ENCODE peak calls at places on chromosome 4, in four cellular contexts. One of them, this sample, is unnamed.

GRCh38 chr4:71860643-71861042 is 76.8 kb upstream of the GC start:
- DNase-seq in cardiac muscle cell: peak
- DNase-seq in suprapubic skin: no peak
- DNase-seq in ovary: no peak
- DNase-seq in this sample: no peak

GRCh38 chr4:8465615-8466611 is 25.3 kb downstream of the TRMT44 start:
- DNase-seq in cardiac muscle cell: no peak
- DNase-seq in suprapubic skin: no peak
- DNase-seq in ovary: no peak
- DNase-seq in this sample: no peak

GRCh38 chr4:168374772-168375523 is 56.4 kb upstream of the DDX60 start:
- DNase-seq in cardiac muscle cell: no peak
- DNase-seq in suprapubic skin: no peak
- DNase-seq in ovary: no peak
- DNase-seq in this sample: no peak

GRCh38 chr4:118918388-118918787 is 29.7 kb downstream of the SYNPO2 start:
- DNase-seq in cardiac muscle cell: no peak
- DNase-seq in suprapubic skin: no peak
- DNase-seq in ovary: no peak
- DNase-seq in this sample: no peak

GRCh38 chr4:155675709-155676429 is 9.2 kb downstream of the GUCY1A1 start:
- DNase-seq in cardiac muscle cell: no peak
- DNase-seq in suprapubic skin: no peak
- DNase-seq in ovary: no peak
- DNase-seq in this sample: no peak

GRCh38 chr4:8817081-8817812 is 54.4 kb downstream of the HMX1 start:
- DNase-seq in cardiac muscle cell: no peak
- DNase-seq in suprapubic skin: peak
- DNase-seq in ovary: peak
- DNase-seq in this sample: no peak

GRCh38 chr4:158799856-158800255 is 31.0 kb downstream of the FNIP2 start:
- DNase-seq in cardiac muscle cell: no peak
- DNase-seq in suprapubic skin: no peak
- DNase-seq in ovary: no peak
- DNase-seq in this sample: no peak

GRCh38 chr4:170446782-170447181 is 357.0 kb upstream of the AADAT start:
- DNase-seq in cardiac muscle cell: no peak
- DNase-seq in suprapubic skin: no peak
- DNase-seq in ovary: no peak
- DNase-seq in this sample: no peak

GRCh38 chr4:183097251-183098079 is 1.6 kb upstream of the WWC2 start:
- DNase-seq in cardiac muscle cell: no peak
- DNase-seq in suprapubic skin: no peak
- DNase-seq in ovary: peak
- DNase-seq in this sample: peak

GRCh38 chr4:89290727-89291126 is 16.9 kb downstream of the GPRIN3 start:
- DNase-seq in cardiac muscle cell: no peak
- DNase-seq in suprapubic skin: no peak
- DNase-seq in ovary: no peak
- DNase-seq in this sample: no peak

GRCh38 chr4:76947369-76947768 is 2.2 kb upstream of the SEPTIN11 start:
- DNase-seq in cardiac muscle cell: no peak
- DNase-seq in suprapubic skin: no peak
- DNase-seq in ovary: no peak
- DNase-seq in this sample: no peak

GRCh38 chr4:186553717-186554116 is 1.6 kb downstream of the MTNR1A start:
- DNase-seq in cardiac muscle cell: peak
- DNase-seq in suprapubic skin: no peak
- DNase-seq in ovary: no peak
- DNase-seq in this sample: peak

GRCh38 chr4:78829296-78829695 is 53.1 kb downstream of the BMP2K start:
- DNase-seq in cardiac muscle cell: no peak
- DNase-seq in suprapubic skin: no peak
- DNase-seq in ovary: no peak
- DNase-seq in this sample: no peak

GRCh38 chr4:153038493-153039311 is 102.6 kb downstream of the FHDC1 start:
- DNase-seq in cardiac muscle cell: no peak
- DNase-seq in suprapubic skin: no peak
- DNase-seq in ovary: no peak
- DNase-seq in this sample: no peak

GRCh38 chr4:253936-254756 is 51.1 kb downstream of the ZNF732 start:
- DNase-seq in cardiac muscle cell: no peak
- DNase-seq in suprapubic skin: no peak
- DNase-seq in ovary: no peak
- DNase-seq in this sample: no peak

GRCh38 chr4:128427832-128428366 is 140.3 kb upstream of the PGRMC2 start:
- DNase-seq in cardiac muscle cell: no peak
- DNase-seq in suprapubic skin: no peak
- DNase-seq in ovary: no peak
- DNase-seq in this sample: peak

GRCh38 chr4:149999485-150000074 is 78.7 kb upstream of the DCLK2 start:
- DNase-seq in cardiac muscle cell: peak
- DNase-seq in suprapubic skin: no peak
- DNase-seq in ovary: no peak
- DNase-seq in this sample: no peak

GRCh38 chr4:164772076-164772475 is 18.1 kb downstream of the SMIM31 start:
- DNase-seq in cardiac muscle cell: no peak
- DNase-seq in suprapubic skin: no peak
- DNase-seq in ovary: no peak
- DNase-seq in this sample: no peak

GRCh38 chr4:145619639-145619996 is 433 bp downstream of the MMAA start:
- DNase-seq in cardiac muscle cell: peak
- DNase-seq in suprapubic skin: no peak
- DNase-seq in ovary: peak
- DNase-seq in this sample: peak

GRCh38 chr4:153509724-153510123 is 43.6 kb downstream of the TMEM131L start:
- DNase-seq in cardiac muscle cell: no peak
- DNase-seq in suprapubic skin: no peak
- DNase-seq in ovary: no peak
- DNase-seq in this sample: peak

GRCh38 chr4:72569719-72570235 is 756 bp upstream of the ADAMTS3 start:
- DNase-seq in cardiac muscle cell: no peak
- DNase-seq in suprapubic skin: no peak
- DNase-seq in ovary: peak
- DNase-seq in this sample: no peak

GRCh38 chr4:183987987-183988392 is 82.9 kb downstream of the STOX2 start:
- DNase-seq in cardiac muscle cell: peak
- DNase-seq in suprapubic skin: no peak
- DNase-seq in ovary: peak
- DNase-seq in this sample: peak

GRCh38 chr4:16205298-16206164 is 20.7 kb downstream of the TAPT1 start:
- DNase-seq in cardiac muscle cell: peak
- DNase-seq in suprapubic skin: no peak
- DNase-seq in ovary: no peak
- DNase-seq in this sample: no peak

GRCh38 chr4:98648602-98649001 is 9.8 kb downstream of the TSPAN5 start:
- DNase-seq in cardiac muscle cell: no peak
- DNase-seq in suprapubic skin: no peak
- DNase-seq in ovary: peak
- DNase-seq in this sample: no peak

GRCh38 chr4:107856901-107857300 is 32.2 kb downstream of the SGMS2 start:
- DNase-seq in cardiac muscle cell: no peak
- DNase-seq in suprapubic skin: no peak
- DNase-seq in ovary: no peak
- DNase-seq in this sample: no peak

GRCh38 chr4:2354760-2355159 is 63.7 kb downstream of the ZFYVE28 start:
- DNase-seq in cardiac muscle cell: no peak
- DNase-seq in suprapubic skin: no peak
- DNase-seq in ovary: no peak
- DNase-seq in this sample: peak

DNA sequence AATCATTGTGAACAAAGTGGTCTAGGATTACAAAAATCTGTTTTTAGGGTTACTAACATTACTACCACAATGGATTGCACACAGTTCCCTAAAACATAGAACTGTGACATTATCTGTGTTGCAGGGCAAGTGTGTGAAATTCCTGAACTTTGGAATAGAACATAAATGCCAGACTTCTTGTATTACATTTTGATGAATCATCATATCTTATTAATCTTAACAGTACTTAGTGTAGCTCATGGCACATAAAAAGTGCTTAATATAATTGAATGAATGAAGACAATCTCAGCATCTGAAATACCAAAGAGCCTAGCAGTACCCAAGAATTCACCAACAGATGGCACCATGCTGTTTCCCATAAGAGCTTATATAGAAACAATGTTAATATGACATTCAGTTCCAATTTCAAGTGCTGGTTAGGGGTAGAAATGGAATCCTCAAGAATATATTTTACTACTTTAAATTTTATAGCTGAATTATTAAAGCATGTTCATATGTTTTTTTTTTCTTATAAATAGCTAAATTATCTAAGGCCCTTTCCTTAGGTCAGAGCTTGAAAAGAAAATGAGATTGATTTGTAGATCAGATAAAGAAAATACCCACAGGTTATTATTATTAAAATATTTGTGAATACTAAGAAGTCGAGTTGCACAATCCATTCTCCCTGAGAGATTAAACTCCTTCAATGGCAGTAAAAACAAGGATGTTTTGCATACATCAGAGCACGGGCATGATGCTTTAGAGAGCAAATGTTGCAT is 25.8 kb upstream of the SHISA3 start:
- DNase-seq in cardiac muscle cell: peak
- DNase-seq in suprapubic skin: no peak
- DNase-seq in ovary: no peak
- DNase-seq in this sample: no peak
- TF ChIP-seq CTCF in cardiac muscle cell: peak
- TF ChIP-seq CTCF in suprapubic skin: peak
- TF ChIP-seq CTCF in ovary: no peak
- TF ChIP-seq CTCF in this sample: peak

GRCh38 chr4:112882286-112882685 is 167.2 kb upstream of the ANK2 start:
- DNase-seq in cardiac muscle cell: no peak
- DNase-seq in suprapubic skin: no peak
- DNase-seq in ovary: no peak
- DNase-seq in this sample: no peak
- H3K27ac ChIP-seq in cardiac muscle cell: no peak
- H3K27ac ChIP-seq in suprapubic skin: peak
- H3K27ac ChIP-seq in ovary: no peak
- H3K27ac ChIP-seq in this sample: no peak

GRCh38 chr4:7003176-7003878 is 39.8 kb upstream of the TADA2B start:
- DNase-seq in cardiac muscle cell: no peak
- DNase-seq in suprapubic skin: peak
- DNase-seq in ovary: no peak
- DNase-seq in this sample: no peak

GRCh38 chr4:7002336-7002735 is 40.8 kb upstream of the TADA2B start:
- DNase-seq in cardiac muscle cell: no peak
- DNase-seq in suprapubic skin: peak
- DNase-seq in ovary: no peak
- DNase-seq in this sample: no peak

GRCh38 chr4:6999172-7000086 is 43.7 kb upstream of the TADA2B start:
- DNase-seq in cardiac muscle cell: no peak
- DNase-seq in suprapubic skin: no peak
- DNase-seq in ovary: no peak
- DNase-seq in this sample: no peak

GRCh38 chr4:7000421-7001176 is 42.6 kb upstream of the TADA2B start:
- DNase-seq in cardiac muscle cell: no peak
- DNase-seq in suprapubic skin: no peak
- DNase-seq in ovary: no peak
- DNase-seq in this sample: no peak

DNA sequence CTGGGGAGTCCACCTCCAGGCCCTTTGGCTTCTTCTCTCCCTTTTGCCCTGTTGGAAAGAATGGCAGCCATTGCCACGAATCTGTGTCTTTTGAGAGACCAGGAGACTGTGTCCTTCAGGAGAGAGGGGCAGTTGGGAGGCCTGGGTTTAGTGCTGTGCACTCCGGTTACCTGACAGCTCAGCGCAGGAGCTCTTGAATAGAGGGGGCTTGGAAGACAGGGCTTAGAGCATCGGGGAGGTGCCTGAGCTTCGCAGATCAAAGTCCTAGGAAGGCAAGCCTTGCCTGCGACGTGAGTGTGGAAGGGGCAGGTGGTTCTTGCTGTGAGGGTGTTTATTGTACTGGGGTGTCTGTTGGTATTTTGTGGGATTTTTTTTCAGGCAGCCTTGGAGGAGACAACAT is 41.9 kb upstream of the TADA2B start:
- DNase-seq in cardiac muscle cell: no peak
- DNase-seq in suprapubic skin: no peak
- DNase-seq in ovary: no peak
- DNase-seq in this sample: no peak
- TF ChIP-seq CTCF in cardiac muscle cell: no peak
- TF ChIP-seq CTCF in suprapubic skin: no peak
- TF ChIP-seq CTCF in ovary: no peak
- TF ChIP-seq CTCF in this sample: no peak

DNA sequence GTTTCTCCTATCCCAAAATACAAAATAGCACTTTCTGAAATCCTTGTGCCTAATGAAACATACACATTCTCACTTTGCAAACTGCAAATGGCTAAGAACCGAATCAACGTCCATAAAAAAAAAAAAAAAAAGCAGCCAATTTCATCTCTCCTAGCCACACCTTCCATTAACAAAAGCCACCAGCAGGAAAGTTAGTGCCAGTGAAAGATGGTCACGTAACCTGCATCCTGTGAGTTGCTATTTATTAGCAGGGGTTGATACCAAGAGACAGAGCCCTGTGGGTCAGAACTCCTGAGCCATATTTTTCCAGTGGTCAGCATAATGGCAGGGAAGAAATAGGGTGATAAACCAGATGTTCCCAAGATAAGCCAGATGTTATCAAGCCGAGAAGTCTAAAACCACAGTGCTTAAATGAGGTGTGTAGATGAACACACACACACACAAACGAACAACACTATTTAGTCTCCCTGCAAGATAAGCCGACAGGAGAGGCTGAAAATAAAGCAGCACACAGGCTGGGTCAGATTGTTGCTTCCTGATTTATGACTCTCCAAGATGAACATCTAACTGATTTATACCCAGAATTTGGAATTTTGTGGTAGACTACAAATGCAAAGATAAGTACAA is 11.5 kb downstream of the PPARGC1A start:
- DNase-seq in cardiac muscle cell: no peak
- DNase-seq in suprapubic skin: no peak
- DNase-seq in ovary: no peak
- DNase-seq in this sample: no peak
- H3K27ac ChIP-seq in cardiac muscle cell: peak
- H3K27ac ChIP-seq in suprapubic skin: peak
- H3K27ac ChIP-seq in ovary: no peak
- H3K27ac ChIP-seq in this sample: peak